ENCODE peak calls at places on chromosomes 6 and 20, in eight cellular contexts. X is heart left ventricle; P is HS-5; I is hypothalamus; J is T-helper 1 cell; F is cardiac fibroblast; N is activated CD4-positive, alpha-beta T cell treated with anti-CD3 and anti-CD28 coated beads, Interleukin-2, amount 50 U/mL, for 1 hour; L is GM23338. H is an unnamed sample.
A peak's percentile ranks its signal among the peaks of the same experiment; 100 is the strongest.

GRCh38 chr6:36929607-36930006 is 24.9 kb upstream of the PI16 start:
- DNase-seq in F (peak; percentile 73), I (no peak), J (no peak), P (no peak), L (no peak), X (no peak), N (no peak), H (no peak)

GRCh38 chr6:108989700-108990099 is 104.9 kb downstream of the SESN1 start:
- DNase-seq in L (no peak), F (no peak), P (no peak), J (no peak), N (no peak), I (no peak), X (no peak), H (no peak)

GRCh38 chr6:42226251-42227143 is 8.8 kb upstream of the MRPS10 start:
- DNase-seq in X (no peak), F (peak; percentile 36), P (peak; percentile 33), L (no peak), N (no peak), I (no peak), J (no peak), H (no peak)

GRCh38 chr6:98976674-98977365 is 29.1 kb upstream of the FBXL4 start:
- DNase-seq in F (no peak), J (no peak), L (no peak), I (no peak), X (no peak), P (no peak), N (no peak), H (no peak)

GRCh38 chr6:54786154-54786553 is 60.4 kb upstream of the FAM83B start:
- DNase-seq in I (no peak), P (no peak), X (no peak), L (no peak), F (no peak), N (no peak), J (no peak), H (no peak)

GRCh38 chr6:138528986-138529385 is 29.7 kb upstream of the NHSL1 start:
- DNase-seq in X (no peak), J (no peak), L (no peak), P (no peak), N (no peak), F (no peak), I (no peak), H (no peak)

GRCh38 chr6:23445157-23445710 is 680.8 kb upstream of the NRSN1 start:
- DNase-seq in J (no peak), L (no peak), N (no peak), X (peak; percentile 51), P (no peak), F (peak; percentile 59), I (no peak), H (no peak)

GRCh38 chr20:63138855-63139341 is 77.0 kb downstream of the YTHDF1 start:
- DNase-seq in F (no peak), I (no peak), N (no peak), X (peak; percentile 8), L (no peak), P (peak; percentile 29), J (no peak), H (no peak)

GRCh38 chr6:93282521-93283031 is 136.8 kb downstream of the EPHA7 start:
- DNase-seq in J (peak; percentile 8), I (no peak), N (no peak), X (no peak), L (no peak), P (no peak), F (no peak), H (no peak)

GRCh38 chr6:47132724-47133123 is 90.6 kb upstream of the ADGRF1 start:
- DNase-seq in I (no peak), N (no peak), F (no peak), P (no peak), X (no peak), L (no peak), J (no peak), H (no peak)

GRCh38 chr6:106558364-106558763 is 70.9 kb downstream of the RTN4IP1 start:
- DNase-seq in F (no peak), I (no peak), N (no peak), X (no peak), J (no peak), P (no peak), L (no peak), H (no peak)

H was measured in neural progenitor cell.